ENCODE peak calls at places on chromosomes 5 and 9, in four cellular contexts. D is ovary, H is fibroblast of lung, K is AG10803. V is an unnamed sample.

GRCh38 chr5:73522989-73523388 is 24.7 kb downstream of the BTF3 start:
- DNase-seq in D (no peak), H (no peak), K (no peak), V (no peak)

GRCh38 chr5:40904205-40904993 is 4.9 kb upstream of the C7 start:
- DNase-seq in D (peak), H (peak), K (peak), V (peak)

GRCh38 chr5:35120745-35121144 is 73.0 kb upstream of the AGXT2 start:
- DNase-seq in D (no peak), H (peak), K (no peak), V (no peak)

GRCh38 chr5:141785135-141785534 is 93.1 kb downstream of the PCDH1 start:
- DNase-seq in D (no peak), H (no peak), K (no peak), V (no peak)

GRCh38 chr9:35579130-35579529 is 25.9 kb upstream of the TESK1 start:
- DNase-seq in D (no peak), H (no peak), K (no peak), V (no peak)

GRCh38 chr5:120550358-120550757 is 86.3 kb downstream of the PRR16 start:
- DNase-seq in D (no peak), H (no peak), K (no peak), V (no peak)

GRCh38 chr9:12464910-12465512 is 228.2 kb upstream of the TYRP1 start:
- DNase-seq in D (no peak), H (peak), K (peak), V (peak)

GRCh38 chr9:85213650-85214607 is 527.8 kb downstream of the AGTPBP1 start:
- DNase-seq in D (no peak), H (no peak), K (no peak), V (no peak)

GRCh38 chr9:117409321-117409720 is 5.5 kb downstream of the ASTN2 start:
- DNase-seq in D (no peak), H (no peak), K (no peak), V (no peak)
- TF ChIP-seq CTCF in D (no peak), H (no peak), K (no peak), V (no peak)

GRCh38 chr5:172664018-172664417 is 23.0 kb downstream of the NEURL1B start:
- DNase-seq in D (no peak), H (no peak), K (no peak), V (no peak)
- TF ChIP-seq CTCF in D (no peak), H (no peak), K (no peak), V (no peak)

DNA sequence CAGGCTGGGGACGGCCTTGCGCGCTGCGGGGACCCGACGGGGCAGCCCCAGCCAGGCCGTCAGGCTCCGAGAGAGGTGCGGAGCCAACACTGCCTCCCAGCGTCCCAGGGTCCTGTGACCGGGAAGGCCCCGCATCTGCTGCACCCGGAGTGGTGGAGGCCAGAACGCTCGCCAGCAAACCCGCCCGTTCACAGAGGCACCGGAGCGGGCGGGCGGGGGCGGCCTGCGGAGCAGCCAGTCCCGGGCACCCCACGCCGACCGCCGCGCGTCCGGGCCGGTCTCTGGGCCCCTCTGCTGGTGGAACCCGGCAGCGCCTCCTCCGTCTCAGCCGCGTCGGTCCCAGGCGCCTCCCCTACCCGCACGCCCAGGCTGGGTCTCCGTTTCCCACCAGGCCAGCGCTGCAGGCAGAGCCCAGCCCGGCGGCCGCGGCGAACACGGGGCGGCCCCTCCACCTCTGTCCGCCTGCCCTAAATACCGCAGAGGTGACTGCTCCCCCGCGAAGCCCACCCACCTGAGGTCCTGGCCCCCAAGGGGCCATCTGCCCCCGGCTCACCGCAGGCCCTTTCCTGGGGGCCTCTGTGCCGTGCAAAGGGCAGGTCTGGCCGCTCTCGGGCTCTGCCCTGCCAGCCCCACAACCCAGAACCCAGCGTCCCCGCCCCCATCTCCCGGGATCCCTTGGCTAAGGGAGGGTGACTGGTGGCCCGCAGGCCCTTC is 15.9 kb downstream of the EXD3 start:
- DNase-seq in D (peak), H (peak), K (peak), V (peak)
- TF ChIP-seq CTCF in D (peak), H (peak), K (peak), V (peak)

GRCh38 chr9:23663536-23663935 is 162.5 kb downstream of the ELAVL2 start:
- DNase-seq in D (no peak), H (no peak), K (no peak), V (no peak)
- TF ChIP-seq CTCF in D (no peak), H (no peak), K (no peak), V (no peak)

GRCh38 chr9:8014987-8015682 is 215.6 kb upstream of the DMAC1 start:
- DNase-seq in D (no peak), H (no peak), K (no peak), V (no peak)

GRCh38 chr9:8012986-8013385 is 213.4 kb upstream of the DMAC1 start:
- DNase-seq in D (no peak), H (no peak), K (no peak), V (no peak)
- TF ChIP-seq CTCF in D (no peak), H (no peak), K (no peak), V (no peak)

DNA sequence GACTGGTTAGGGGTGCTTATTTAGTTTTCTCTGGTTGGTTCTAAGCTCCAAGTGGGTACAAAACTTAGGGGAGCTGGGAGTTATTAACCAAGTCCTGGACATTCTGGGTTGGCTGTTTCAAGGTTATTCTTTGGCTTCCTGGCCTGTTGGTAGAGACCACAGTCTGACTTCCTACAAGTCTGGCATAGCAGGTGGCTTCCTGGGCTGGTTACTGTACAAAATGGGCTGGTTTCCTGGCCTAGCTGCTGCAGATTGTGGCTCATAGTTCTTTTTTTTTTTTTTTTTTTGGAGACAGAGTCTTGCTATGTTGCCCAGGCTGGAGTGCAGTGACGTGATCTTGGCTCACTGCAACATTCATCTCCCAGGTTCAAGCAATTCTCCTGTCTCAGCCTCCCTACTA is 46.3 kb upstream of the BARHL1 start:
- DNase-seq in D (no peak), H (no peak), K (no peak), V (no peak)
- TF ChIP-seq CTCF in D (no peak), H (no peak), K (no peak), V (no peak)

GRCh38 chr9:108081112-108081511 is 591.5 kb upstream of the KLF4 start:
- DNase-seq in D (no peak), H (no peak), K (no peak), V (no peak)
- TF ChIP-seq CTCF in D (no peak), H (no peak), K (no peak), V (no peak)

V was measured in neural crest cell.